ENCODE peak calls at places on chromosome 21, in four cellular contexts. One of them, this sample, is unnamed.

GRCh38 chr21:29193907-29194306 is 63.5 kb downstream of the MAP3K7CL start:
- DNase-seq in astrocyte of the cerebellum: no peak
- DNase-seq in A549: no peak
- DNase-seq in testis: no peak
- DNase-seq in this sample: no peak

GRCh38 chr21:24118738-24119470 is 1488.4 kb downstream of the MRPL39 start:
- DNase-seq in astrocyte of the cerebellum: no peak
- DNase-seq in A549: no peak
- DNase-seq in testis: no peak
- DNase-seq in this sample: no peak

GRCh38 chr21:15063081-15063820 is 1.5 kb downstream of the NRIP1 start:
- DNase-seq in astrocyte of the cerebellum: no peak
- DNase-seq in A549: no peak
- DNase-seq in testis: peak; percentile 34
- DNase-seq in this sample: no peak

GRCh38 chr21:9837946-9838801 is 683.2 kb upstream of the TPTE start:
- DNase-seq in astrocyte of the cerebellum: no peak
- DNase-seq in A549: no peak
- DNase-seq in testis: peak; percentile 71
- DNase-seq in this sample: no peak

GRCh38 chr21:32062591-32063227 is 189.9 kb downstream of the HUNK start:
- DNase-seq in astrocyte of the cerebellum: no peak
- DNase-seq in A549: no peak
- DNase-seq in testis: no peak
- DNase-seq in this sample: no peak

GRCh38 chr21:16841917-16842316 is 670.9 kb upstream of the CXADR start:
- DNase-seq in astrocyte of the cerebellum: no peak
- DNase-seq in A549: no peak
- DNase-seq in testis: no peak
- DNase-seq in this sample: no peak

GRCh38 chr21:15058718-15059316 is 6.0 kb downstream of the NRIP1 start:
- DNase-seq in astrocyte of the cerebellum: no peak
- DNase-seq in A549: peak; percentile 5
- DNase-seq in testis: no peak
- DNase-seq in this sample: no peak

GRCh38 chr21:45992311-45993209 is 11.0 kb downstream of the COL6A1 start:
- DNase-seq in astrocyte of the cerebellum: no peak
- DNase-seq in A549: no peak
- DNase-seq in testis: peak; percentile 12
- DNase-seq in this sample: no peak

GRCh38 chr21:39924577-39925308 is 57.5 kb downstream of the PCP4 start:
- DNase-seq in astrocyte of the cerebellum: no peak
- DNase-seq in A549: no peak
- DNase-seq in testis: no peak
- DNase-seq in this sample: no peak

GRCh38 chr21:25234857-25235801 is 372.2 kb downstream of the MRPL39 start:
- DNase-seq in astrocyte of the cerebellum: no peak
- DNase-seq in A549: no peak
- DNase-seq in testis: no peak
- DNase-seq in this sample: no peak

GRCh38 chr21:18369115-18369514 is 34.5 kb downstream of the TMPRSS15 start:
- DNase-seq in astrocyte of the cerebellum: peak; percentile 26
- DNase-seq in A549: no peak
- DNase-seq in testis: peak; percentile 27
- DNase-seq in this sample: no peak

GRCh38 chr21:33022489-33022827 is 3.3 kb upstream of the OLIG2 start:
- DNase-seq in astrocyte of the cerebellum: no peak
- DNase-seq in A549: no peak
- DNase-seq in testis: no peak
- DNase-seq in this sample: no peak

GRCh38 chr21:31612889-31613785 is 46.4 kb upstream of the SOD1 start:
- DNase-seq in astrocyte of the cerebellum: no peak
- DNase-seq in A549: no peak
- DNase-seq in testis: no peak
- DNase-seq in this sample: no peak

GRCh38 chr21:32747396-32747795 is 19.6 kb upstream of the SYNJ1 start:
- DNase-seq in astrocyte of the cerebellum: no peak
- DNase-seq in A549: no peak
- DNase-seq in testis: no peak
- DNase-seq in this sample: no peak

GRCh38 chr21:42513151-42513984 is at the start of gene SLC37A1:
- DNase-seq in astrocyte of the cerebellum: no peak
- DNase-seq in A549: no peak
- DNase-seq in testis: peak; percentile 39
- DNase-seq in this sample: no peak

GRCh38 chr21:37784591-37785318 is 131.5 kb downstream of the KCNJ6 start:
- DNase-seq in astrocyte of the cerebellum: no peak
- DNase-seq in A549: no peak
- DNase-seq in testis: no peak
- DNase-seq in this sample: no peak

GRCh38 chr21:41506526-41507520 is 1.1 kb downstream of the TMPRSS2 start:
- DNase-seq in astrocyte of the cerebellum: no peak
- DNase-seq in A549: no peak
- DNase-seq in testis: no peak
- DNase-seq in this sample: no peak
- H3K4me3 ChIP-seq in astrocyte of the cerebellum: peak overlapping the region; percentile 28
- H3K4me3 ChIP-seq in A549: peak overlapping the region; percentile 41
- H3K4me3 ChIP-seq in testis: peak overlapping the region; percentile 58
- H3K4me3 ChIP-seq in this sample: no peak overlapping the region

GRCh38 chr21:26800455-26801454 is 44.5 kb downstream of the ADAMTS1 start:
- DNase-seq in astrocyte of the cerebellum: no peak
- DNase-seq in A549: no peak
- DNase-seq in testis: peak; percentile 72
- DNase-seq in this sample: no peak
- H3K4me3 ChIP-seq in astrocyte of the cerebellum: no peak overlapping the region
- H3K4me3 ChIP-seq in A549: no peak overlapping the region
- H3K4me3 ChIP-seq in testis: no peak overlapping the region
- H3K4me3 ChIP-seq in this sample: peak overlapping the region; percentile 41

DNA sequence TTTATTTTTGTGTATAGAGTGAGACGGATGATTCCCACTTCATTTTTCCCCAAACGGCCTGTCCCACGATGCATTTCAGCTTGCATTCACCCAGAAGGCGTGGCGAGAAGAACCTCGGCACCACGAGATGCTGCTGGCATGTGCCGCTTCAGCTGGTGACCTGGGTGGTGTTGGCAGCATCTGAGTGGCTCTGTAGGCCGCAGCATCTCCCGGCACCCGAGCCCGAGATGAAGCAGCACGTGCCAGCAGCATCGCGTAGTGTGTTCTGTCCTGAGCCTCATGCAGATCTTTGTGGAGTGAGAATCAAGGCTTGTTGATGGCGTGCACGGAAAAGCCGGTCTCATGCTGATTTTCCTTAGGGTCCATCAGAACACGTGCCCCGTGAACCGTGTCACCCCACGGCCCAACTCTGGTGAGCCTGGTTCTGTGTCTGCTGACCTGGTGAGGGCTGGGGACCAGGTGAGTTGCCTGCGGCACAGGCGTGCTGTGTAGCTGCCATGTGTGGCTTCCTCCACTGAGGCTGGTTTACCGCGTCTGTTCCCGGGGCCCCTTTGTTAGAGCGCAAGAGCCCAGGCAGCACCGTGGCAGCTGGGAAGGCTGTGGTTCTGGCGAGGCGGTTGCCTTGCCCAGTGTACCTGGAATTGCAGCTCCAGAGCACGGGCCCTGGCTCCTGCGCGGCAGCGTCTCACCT is 16.7 kb downstream of the SLX9 start:
- DNase-seq in astrocyte of the cerebellum: no peak
- DNase-seq in A549: no peak
- DNase-seq in testis: no peak
- DNase-seq in this sample: no peak
- H3K4me3 ChIP-seq in astrocyte of the cerebellum: no peak overlapping the region
- H3K4me3 ChIP-seq in A549: no peak overlapping the region
- H3K4me3 ChIP-seq in testis: no peak overlapping the region
- H3K4me3 ChIP-seq in this sample: no peak overlapping the region

DNA sequence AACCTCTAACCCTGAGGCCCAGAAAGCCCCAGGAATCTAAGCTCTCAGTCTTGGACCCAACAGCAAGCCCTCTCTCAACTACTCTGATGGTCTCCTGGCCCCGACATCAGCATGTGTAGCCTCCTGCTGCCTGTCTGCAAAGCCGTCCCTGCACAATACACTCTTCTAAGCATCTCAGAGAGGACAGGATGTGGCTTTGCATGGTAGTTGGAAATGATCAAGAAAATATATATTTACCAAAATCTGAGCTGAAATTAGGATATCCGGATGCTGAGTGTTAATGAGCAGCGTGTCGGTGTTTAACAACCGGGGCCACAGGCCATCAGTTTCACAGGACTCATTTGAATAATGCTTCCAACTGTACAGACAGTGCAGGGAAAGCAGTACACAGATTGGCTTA is 59.1 kb upstream of the SIM2 start:
- DNase-seq in astrocyte of the cerebellum: no peak
- DNase-seq in A549: no peak
- DNase-seq in testis: no peak
- DNase-seq in this sample: no peak
- H3K4me3 ChIP-seq in astrocyte of the cerebellum: no peak overlapping the region
- H3K4me3 ChIP-seq in A549: no peak overlapping the region
- H3K4me3 ChIP-seq in testis: no peak overlapping the region
- H3K4me3 ChIP-seq in this sample: no peak overlapping the region

DNA sequence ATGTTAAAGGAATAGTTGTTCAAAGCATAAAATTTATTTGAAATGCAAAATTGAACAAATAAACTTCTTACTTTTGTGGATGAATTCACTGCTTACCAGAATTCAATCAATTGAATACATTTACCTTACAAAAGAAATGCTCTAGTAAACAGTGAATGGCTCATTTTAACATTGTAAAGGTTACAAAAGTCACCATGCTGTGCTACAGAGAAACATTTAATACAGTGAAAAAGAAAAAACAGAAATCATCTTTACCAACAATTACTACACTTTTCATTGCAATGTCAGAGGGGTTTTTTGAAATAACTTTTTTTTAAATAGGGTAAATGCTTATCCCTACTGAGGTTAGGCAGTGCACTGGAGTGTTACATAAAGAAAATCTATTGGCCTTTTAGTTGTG is 853.0 kb downstream of the NCAM2 start:
- DNase-seq in astrocyte of the cerebellum: no peak
- DNase-seq in A549: no peak
- DNase-seq in testis: no peak
- DNase-seq in this sample: no peak
- H3K4me3 ChIP-seq in astrocyte of the cerebellum: no peak overlapping the region
- H3K4me3 ChIP-seq in A549: no peak overlapping the region
- H3K4me3 ChIP-seq in testis: no peak overlapping the region
- H3K4me3 ChIP-seq in this sample: no peak overlapping the region

GRCh38 chr21:38819051-38819718 is 13.5 kb downstream of the ETS2 start:
- DNase-seq in astrocyte of the cerebellum: no peak
- DNase-seq in A549: no peak
- DNase-seq in testis: no peak
- DNase-seq in this sample: no peak
- H3K4me3 ChIP-seq in astrocyte of the cerebellum: no peak overlapping the region
- H3K4me3 ChIP-seq in A549: no peak overlapping the region
- H3K4me3 ChIP-seq in testis: no peak overlapping the region
- H3K4me3 ChIP-seq in this sample: no peak overlapping the region

DNA sequence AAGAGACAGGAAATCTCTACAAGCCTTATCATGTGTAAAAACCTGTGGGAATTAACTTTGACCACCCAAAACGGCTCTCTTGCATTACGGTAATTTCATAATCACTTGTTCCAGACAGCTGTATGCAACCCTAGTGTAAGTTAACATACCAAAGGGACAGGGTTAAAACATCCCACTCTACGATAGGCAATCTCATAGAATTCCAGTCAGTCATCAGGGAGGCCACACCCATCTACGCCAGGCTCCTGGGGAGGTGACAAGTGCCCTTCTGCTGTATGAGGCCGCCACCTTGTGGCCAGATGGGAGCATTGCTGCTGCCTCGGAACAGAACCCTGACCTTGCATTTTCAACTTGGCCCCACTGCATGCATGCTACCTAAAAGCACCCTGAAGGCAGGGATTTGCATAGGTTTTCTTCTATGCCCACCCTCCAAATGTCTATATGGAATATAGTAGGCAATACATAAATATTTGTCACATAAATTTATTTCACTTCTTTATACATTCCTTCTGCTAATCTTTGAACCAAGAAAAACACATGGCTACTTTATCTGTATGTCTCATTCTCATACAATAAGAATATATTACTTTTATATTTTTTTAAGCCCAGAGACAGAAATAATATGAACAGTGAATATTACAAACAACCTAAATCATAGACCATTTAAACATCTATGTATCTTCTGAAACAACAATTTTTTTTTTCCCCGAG is 12.6 kb downstream of the HSF2BP start:
- DNase-seq in astrocyte of the cerebellum: peak; percentile 77
- DNase-seq in A549: peak; percentile 85
- DNase-seq in testis: peak; percentile 95
- DNase-seq in this sample: peak; percentile 96
- H3K4me3 ChIP-seq in astrocyte of the cerebellum: no peak overlapping the region
- H3K4me3 ChIP-seq in A549: no peak overlapping the region
- H3K4me3 ChIP-seq in testis: no peak overlapping the region
- H3K4me3 ChIP-seq in this sample: no peak overlapping the region

GRCh38 chr21:34670962-34671348 is 2.2 kb downstream of the CLIC6 start:
- DNase-seq in astrocyte of the cerebellum: no peak
- DNase-seq in A549: no peak
- DNase-seq in testis: no peak
- DNase-seq in this sample: no peak

GRCh38 chr21:34668803-34669148 is at the start of gene CLIC6:
- DNase-seq in astrocyte of the cerebellum: no peak
- DNase-seq in A549: no peak
- DNase-seq in testis: no peak
- DNase-seq in this sample: no peak

GRCh38 chr21:34670220-34670961 is 1.6 kb downstream of the CLIC6 start:
- DNase-seq in astrocyte of the cerebellum: no peak
- DNase-seq in A549: no peak
- DNase-seq in testis: no peak
- DNase-seq in this sample: no peak

GRCh38 chr21:34667761-34668160 is 1.0 kb upstream of the CLIC6 start:
- DNase-seq in astrocyte of the cerebellum: no peak
- DNase-seq in A549: no peak
- DNase-seq in testis: no peak
- DNase-seq in this sample: no peak

DNA sequence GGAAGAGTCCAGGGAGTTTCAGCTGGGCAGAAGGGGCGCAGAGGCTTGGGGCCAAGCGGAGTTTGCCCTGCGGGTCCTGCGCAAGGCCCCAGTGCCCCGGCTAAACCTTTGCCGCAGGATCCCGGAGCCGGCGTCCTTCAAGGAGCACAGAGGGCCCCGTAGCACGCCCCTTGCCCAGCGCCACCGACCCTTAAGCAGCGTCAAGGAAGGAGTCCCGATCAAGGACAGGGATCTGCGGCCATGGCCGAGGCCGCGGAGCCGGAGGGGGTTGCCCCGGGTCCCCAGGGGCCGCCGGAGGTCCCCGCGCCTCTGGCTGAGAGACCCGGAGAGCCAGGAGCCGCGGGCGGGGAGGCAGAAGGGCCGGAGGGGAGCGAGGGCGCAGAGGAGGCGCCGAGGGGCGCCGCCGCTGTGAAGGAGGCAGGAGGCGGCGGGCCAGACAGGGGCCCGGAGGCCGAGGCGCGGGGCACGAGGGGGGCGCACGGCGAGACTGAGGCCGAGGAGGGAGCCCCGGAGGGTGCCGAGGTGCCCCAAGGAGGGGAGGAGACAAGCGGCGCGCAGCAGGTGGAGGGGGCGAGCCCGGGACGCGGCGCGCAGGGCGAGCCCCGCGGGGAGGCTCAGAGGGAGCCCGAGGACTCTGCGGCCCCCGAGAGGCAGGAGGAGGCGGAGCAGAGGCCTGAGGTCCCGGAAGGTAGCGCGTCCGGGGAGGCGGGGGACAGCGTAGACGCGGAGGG is 520 bp downstream of the CLIC6 start:
- DNase-seq in astrocyte of the cerebellum: no peak
- DNase-seq in A549: no peak
- DNase-seq in testis: no peak
- DNase-seq in this sample: no peak
- H3K4me3 ChIP-seq in astrocyte of the cerebellum: peak overlapping the region; percentile 19
- H3K4me3 ChIP-seq in A549: peak overlapping the region; percentile 46
- H3K4me3 ChIP-seq in testis: peak overlapping the region; percentile 44
- H3K4me3 ChIP-seq in this sample: peak overlapping the region; percentile 44